ENCODE peak calls at places on chromosome 20, in four cellular contexts. Q is neural progenitor cell; H is CD4-positive, alpha-beta memory T cell; C is gastrocnemius medialis. D is an unnamed sample.

GRCh38 chr20:31868853-31869672 is 1.3 kb downstream of the DUSP15 start:
- DNase-seq in Q (no peak), H (no peak), C (no peak), D (no peak)

GRCh38 chr20:25248501-25249172 is 752 bp downstream of the PYGB start:
- DNase-seq in Q (peak; percentile 79), H (no peak), C (no peak), D (peak; percentile 73)

GRCh38 chr20:15240801-15241200 is 903.4 kb upstream of the FLRT3 start:
- DNase-seq in Q (no peak), H (no peak), C (no peak), D (no peak)

GRCh38 chr20:59835057-59835447 is 98.4 kb downstream of the SYCP2 start:
- DNase-seq in Q (no peak), H (no peak), C (no peak), D (no peak)

GRCh38 chr20:18188446-18188845 is 50.8 kb downstream of the KAT14 start:
- DNase-seq in Q (no peak), H (no peak), C (no peak), D (no peak)

GRCh38 chr20:3673551-3674070 is 8.2 kb downstream of the ADAM33 start:
- DNase-seq in Q (no peak), H (no peak), C (no peak), D (no peak)

GRCh38 chr20:61933951-61934715 is 131.5 kb downstream of the TAF4 start:
- DNase-seq in Q (peak; percentile 39), H (no peak), C (peak; percentile 5), D (peak; percentile 13)

GRCh38 chr20:48738399-48739304 is 89.1 kb downstream of the PREX1 start:
- DNase-seq in Q (no peak), H (no peak), C (no peak), D (no peak)

GRCh38 chr20:21053002-21053762 is 53.0 kb downstream of the LINC00237 start:
- DNase-seq in Q (peak; percentile 54), H (no peak), C (no peak), D (no peak)

GRCh38 chr20:24783631-24784492 is 165.2 kb upstream of the CST7 start:
- DNase-seq in Q (peak; percentile 17), H (no peak), C (no peak), D (no peak)

GRCh38 chr20:10558635-10559187 is 115.1 kb downstream of the JAG1 start:
- DNase-seq in Q (no peak), H (peak; percentile 31), C (no peak), D (no peak)

GRCh38 chr20:44070139-44070900 is 116.7 kb downstream of the JPH2 start:
- DNase-seq in Q (no peak), H (peak; percentile 72), C (no peak), D (no peak)

GRCh38 chr20:9028419-9028818 is 40.5 kb upstream of the PLCB4 start:
- DNase-seq in Q (no peak), H (no peak), C (no peak), D (peak; percentile 68)

GRCh38 chr20:20076297-20077065 is 24.1 kb downstream of the CFAP61 start:
- DNase-seq in Q (no peak), H (no peak), C (peak; percentile 98), D (no peak)

GRCh38 chr20:3423126-3423525 is 15.7 kb upstream of the DNAAF9 start:
- DNase-seq in Q (peak; percentile 31), H (no peak), C (no peak), D (no peak)

GRCh38 chr20:63165538-63166422 is 50.2 kb downstream of the YTHDF1 start:
- DNase-seq in Q (no peak), H (no peak), C (no peak), D (no peak)
- H3K4me1 ChIP-seq in Q (peaks cover 9% of the 10 kb centered on the region), H (no peaks in the 10 kb centered on the region), C (no peaks in the 10 kb centered on the region), D (no peaks in the 10 kb centered on the region)

GRCh38 chr20:38432292-38432691 is 2.8 kb downstream of the SNHG17 start:
- DNase-seq in Q (no peak), H (no peak), C (no peak), D (no peak)
- H3K36me3 ChIP-seq in Q (no peaks in the 10 kb centered on the region), H (peaks cover 51% of the 10 kb centered on the region), C (no peaks in the 10 kb centered on the region), D (peaks cover 56% of the 10 kb centered on the region)

GRCh38 chr20:58483051-58483450 is 32.1 kb downstream of the APCDD1L start:
- DNase-seq in Q (no peak), H (no peak), C (no peak), D (no peak)

GRCh38 chr20:58485326-58485725 is 29.9 kb downstream of the APCDD1L start:
- DNase-seq in Q (no peak), H (no peak), C (no peak), D (no peak)

GRCh38 chr20:58482416-58482815 is 32.8 kb downstream of the APCDD1L start:
- DNase-seq in Q (no peak), H (no peak), C (no peak), D (no peak)

GRCh38 chr20:58483470-58483869 is 31.7 kb downstream of the APCDD1L start:
- DNase-seq in Q (no peak), H (no peak), C (no peak), D (no peak)

GRCh38 chr20:58486207-58486606 is 29.0 kb downstream of the APCDD1L start:
- DNase-seq in Q (no peak), H (no peak), C (no peak), D (no peak)
- H3K9me3 ChIP-seq in Q (peaks cover 16% of the 10 kb centered on the region), H (no peaks in the 10 kb centered on the region), C (no peaks in the 10 kb centered on the region), D (peaks cover 18% of the 10 kb centered on the region)

DNA sequence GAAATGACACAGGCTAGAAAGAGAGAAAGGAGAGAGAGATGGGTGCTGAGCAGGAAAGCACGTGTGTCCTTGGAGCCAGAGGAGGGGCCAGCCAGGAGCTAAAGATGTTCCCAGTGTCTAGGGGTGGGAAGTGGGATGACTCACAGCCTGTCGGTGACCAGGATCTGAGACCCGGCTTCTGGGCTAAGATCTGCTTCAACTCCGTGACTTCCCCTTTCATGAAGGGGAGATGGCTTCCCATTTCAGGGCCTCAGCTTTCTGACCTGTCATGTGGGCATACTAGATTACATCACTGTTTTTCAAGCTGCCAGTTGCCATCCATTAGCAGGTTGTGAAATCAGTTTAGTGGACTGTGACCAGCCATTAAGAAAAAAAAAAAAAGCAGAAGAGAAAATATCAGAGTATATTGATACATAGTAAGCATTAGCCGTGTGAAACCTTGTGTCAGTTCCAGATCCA is 5.4 kb downstream of the TGM3 start:
- DNase-seq in Q (no peak), H (no peak), C (peak; percentile 42), D (peak; percentile 60)
- H3K4me1 ChIP-seq in Q (peaks cover 26% of the 10 kb centered on the region), H (no peaks in the 10 kb centered on the region), C (no peaks in the 10 kb centered on the region), D (no peaks in the 10 kb centered on the region)

DNA sequence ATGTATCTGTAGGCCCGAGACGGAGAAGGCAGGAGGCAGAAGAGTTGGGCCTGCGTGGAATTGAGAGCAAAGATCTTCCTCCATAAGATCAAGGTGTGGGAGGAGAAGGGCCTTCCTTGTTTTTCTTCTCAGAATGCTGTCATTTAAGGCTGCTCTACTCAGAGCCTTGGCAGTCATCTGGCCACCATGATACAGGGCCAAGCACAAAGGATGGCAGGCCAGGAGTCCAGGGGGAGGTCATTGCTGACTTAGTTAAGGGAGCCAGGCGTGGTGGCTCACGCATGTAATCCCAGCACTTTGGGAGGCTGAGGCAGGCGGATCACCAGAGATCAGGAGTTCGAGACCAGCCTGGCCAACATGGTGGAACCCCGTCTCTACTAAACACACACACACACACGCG is 137.1 kb downstream of the BMP7 start:
- DNase-seq in Q (no peak), H (no peak), C (no peak), D (no peak)
- H3K36me3 ChIP-seq in Q (no peaks in the 10 kb centered on the region), H (no peaks in the 10 kb centered on the region), C (no peaks in the 10 kb centered on the region), D (no peaks in the 10 kb centered on the region)

DNA sequence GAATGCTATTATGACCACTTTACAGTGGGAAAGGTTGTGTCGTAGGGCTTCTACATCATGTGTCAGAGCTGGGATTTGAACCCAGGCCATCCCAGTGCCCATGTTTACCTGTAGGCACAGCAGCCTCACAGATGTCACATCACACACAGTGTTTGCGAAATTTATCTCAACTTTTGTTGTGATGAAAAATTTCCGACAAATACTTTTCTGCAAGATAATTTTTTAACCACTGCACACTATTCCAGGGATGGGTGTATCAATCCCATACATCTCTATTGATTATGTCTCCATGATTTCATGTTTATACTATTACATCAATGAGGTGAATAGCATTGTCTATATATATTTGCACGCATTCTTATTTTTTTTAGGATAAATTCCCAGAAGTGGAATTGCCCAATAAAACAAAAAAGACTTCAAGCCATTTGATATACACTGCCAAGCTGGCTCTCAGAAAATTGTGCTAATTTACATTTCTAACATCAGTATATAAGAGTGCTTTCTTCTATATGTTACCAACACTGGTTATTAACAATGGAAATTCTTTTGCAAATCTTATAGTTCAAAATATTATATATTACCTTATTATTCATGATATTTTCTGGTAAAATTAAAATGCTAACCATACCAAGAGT is 189.1 kb upstream of the ZNF217 start:
- DNase-seq in Q (no peak), H (no peak), C (no peak), D (no peak)
- H3K9me3 ChIP-seq in Q (no peaks in the 10 kb centered on the region), H (no peaks in the 10 kb centered on the region), C (no peaks in the 10 kb centered on the region), D (no peaks in the 10 kb centered on the region)

GRCh38 chr20:62978559-62978938 is 26.0 kb downstream of the SLC17A9 start:
- DNase-seq in Q (no peak), H (no peak), C (no peak), D (no peak)
- H3K4me1 ChIP-seq in Q (peaks cover 28% of the 10 kb centered on the region), H (peaks cover 46% of the 10 kb centered on the region), C (no peaks in the 10 kb centered on the region), D (no peaks in the 10 kb centered on the region)

GRCh38 chr20:34389206-34389953 is 26.3 kb downstream of the ITCH start:
- DNase-seq in Q (no peak), H (no peak), C (no peak), D (no peak)
- H3K36me3 ChIP-seq in Q (peaks cover 7% of the 10 kb centered on the region), H (peaks cover 12% of the 10 kb centered on the region), C (no peaks in the 10 kb centered on the region), D (peaks cover 3% of the 10 kb centered on the region)

DNA sequence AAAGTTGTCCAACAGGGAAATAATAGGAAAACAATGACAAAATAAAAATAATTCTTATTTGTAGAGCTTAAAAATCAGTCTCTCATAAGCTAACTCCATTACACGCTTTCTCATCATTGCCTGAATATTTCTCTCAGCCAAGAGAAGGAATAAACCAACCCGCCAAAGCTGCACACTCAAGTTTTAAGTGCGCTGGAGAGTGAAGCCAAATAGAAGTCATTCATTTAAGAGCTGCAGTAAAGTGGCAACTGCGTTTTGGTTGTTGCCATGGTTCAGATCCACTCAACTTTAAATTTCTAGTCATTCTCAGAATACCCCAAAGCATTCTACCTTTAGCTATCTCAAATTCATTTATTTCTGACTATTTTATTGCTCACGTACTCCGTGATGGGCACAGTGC is 230.7 kb downstream of the CBLN4 start:
- DNase-seq in Q (no peak), H (no peak), C (no peak), D (no peak)
- H3K9me3 ChIP-seq in Q (no peaks in the 10 kb centered on the region), H (no peaks in the 10 kb centered on the region), C (no peaks in the 10 kb centered on the region), D (no peaks in the 10 kb centered on the region)

GRCh38 chr20:37314617-37315292 is 25.3 kb downstream of the MANBAL start:
- DNase-seq in Q (no peak), H (no peak), C (no peak), D (peak; percentile 83)

GRCh38 chr20:37313546-37314091 is 24.2 kb downstream of the MANBAL start:
- DNase-seq in Q (no peak), H (no peak), C (no peak), D (no peak)

GRCh38 chr20:37316116-37316774 is 26.8 kb downstream of the MANBAL start:
- DNase-seq in Q (peak; percentile 27), H (no peak), C (no peak), D (no peak)

GRCh38 chr20:37315293-37316110 is 26.0 kb downstream of the MANBAL start:
- DNase-seq in Q (no peak), H (no peak), C (peak; percentile 58), D (peak; percentile 82)

GRCh38 chr20:37314099-37314498 is 24.6 kb downstream of the MANBAL start:
- DNase-seq in Q (no peak), H (no peak), C (no peak), D (no peak)
- H3K4me1 ChIP-seq in Q (peaks cover 43% of the 10 kb centered on the region), H (peaks cover 8% of the 10 kb centered on the region), C (peaks cover 10% of the 10 kb centered on the region), D (peaks cover 54% of the 10 kb centered on the region)